ENCODE peak calls at places on chromosome 10, in five cellular contexts. One of them, this sample, is unnamed.

GRCh38 chr10:72069751-72070501 is 18.4 kb downstream of the SPOCK2 start:
- DNase-seq in adrenal gland: no peak
- DNase-seq in BJ: no peak
- DNase-seq in choroid plexus epithelial cell: no peak
- DNase-seq in right lobe of liver: no peak
- DNase-seq in this sample: no peak

GRCh38 chr10:44183667-44184632 is 200.9 kb downstream of the CXCL12 start:
- DNase-seq in adrenal gland: no peak
- DNase-seq in right lobe of liver: no peak
- DNase-seq in choroid plexus epithelial cell: peak; percentile 18
- DNase-seq in BJ: no peak
- DNase-seq in this sample: peak; percentile 28

GRCh38 chr10:7090529-7090928 is 320.3 kb downstream of the SFMBT2 start:
- DNase-seq in choroid plexus epithelial cell: no peak
- DNase-seq in BJ: no peak
- DNase-seq in right lobe of liver: no peak
- DNase-seq in adrenal gland: no peak
- DNase-seq in this sample: no peak

GRCh38 chr10:101144053-101144452 is 13.0 kb downstream of the TLX1 start:
- DNase-seq in BJ: no peak
- DNase-seq in right lobe of liver: no peak
- DNase-seq in choroid plexus epithelial cell: no peak
- DNase-seq in adrenal gland: no peak
- DNase-seq in this sample: no peak

GRCh38 chr10:32210306-32211045 is 136.5 kb downstream of the EPC1 start:
- DNase-seq in BJ: no peak
- DNase-seq in choroid plexus epithelial cell: peak; percentile 80
- DNase-seq in adrenal gland: peak; percentile 23
- DNase-seq in right lobe of liver: no peak
- DNase-seq in this sample: peak; percentile 33

GRCh38 chr10:72638586-72639440 is 12.9 kb upstream of the MICU1 start:
- DNase-seq in adrenal gland: no peak
- DNase-seq in choroid plexus epithelial cell: no peak
- DNase-seq in right lobe of liver: no peak
- DNase-seq in BJ: no peak
- DNase-seq in this sample: no peak

GRCh38 chr10:115982076-115982475 is 290.9 kb downstream of the GFRA1 start:
- DNase-seq in choroid plexus epithelial cell: no peak
- DNase-seq in adrenal gland: no peak
- DNase-seq in right lobe of liver: no peak
- DNase-seq in BJ: no peak
- DNase-seq in this sample: no peak

GRCh38 chr10:124142960-124143359 is 49.6 kb upstream of the CHST15 start:
- DNase-seq in choroid plexus epithelial cell: no peak
- DNase-seq in adrenal gland: no peak
- DNase-seq in right lobe of liver: no peak
- DNase-seq in BJ: no peak
- DNase-seq in this sample: no peak

GRCh38 chr10:118471863-118472262 is 123.6 kb downstream of the PRLHR start:
- DNase-seq in adrenal gland: no peak
- DNase-seq in BJ: no peak
- DNase-seq in right lobe of liver: no peak
- DNase-seq in choroid plexus epithelial cell: peak; percentile 4
- DNase-seq in this sample: no peak

GRCh38 chr10:126691456-126691855 is 21.0 kb upstream of the C10orf90 start:
- DNase-seq in adrenal gland: no peak
- DNase-seq in choroid plexus epithelial cell: no peak
- DNase-seq in right lobe of liver: no peak
- DNase-seq in BJ: no peak
- DNase-seq in this sample: no peak

GRCh38 chr10:17764142-17764541 is 12.1 kb downstream of the TMEM236 start:
- DNase-seq in choroid plexus epithelial cell: no peak
- DNase-seq in adrenal gland: no peak
- DNase-seq in right lobe of liver: no peak
- DNase-seq in BJ: no peak
- DNase-seq in this sample: no peak

GRCh38 chr10:3150366-3150765 is 22.2 kb downstream of the PITRM1 start:
- DNase-seq in adrenal gland: no peak
- DNase-seq in choroid plexus epithelial cell: no peak
- DNase-seq in BJ: no peak
- DNase-seq in right lobe of liver: no peak
- DNase-seq in this sample: no peak

GRCh38 chr10:3150961-3151360 is 21.6 kb downstream of the PITRM1 start:
- DNase-seq in BJ: no peak
- DNase-seq in right lobe of liver: no peak
- DNase-seq in choroid plexus epithelial cell: no peak
- DNase-seq in adrenal gland: no peak
- DNase-seq in this sample: no peak

GRCh38 chr10:3149918-3150317 is 22.7 kb downstream of the PITRM1 start:
- DNase-seq in choroid plexus epithelial cell: no peak
- DNase-seq in right lobe of liver: no peak
- DNase-seq in BJ: no peak
- DNase-seq in adrenal gland: no peak
- DNase-seq in this sample: no peak

GRCh38 chr10:3152566-3152935 is 20.0 kb downstream of the PITRM1 start:
- DNase-seq in choroid plexus epithelial cell: no peak
- DNase-seq in right lobe of liver: no peak
- DNase-seq in BJ: no peak
- DNase-seq in adrenal gland: no peak
- DNase-seq in this sample: no peak

DNA sequence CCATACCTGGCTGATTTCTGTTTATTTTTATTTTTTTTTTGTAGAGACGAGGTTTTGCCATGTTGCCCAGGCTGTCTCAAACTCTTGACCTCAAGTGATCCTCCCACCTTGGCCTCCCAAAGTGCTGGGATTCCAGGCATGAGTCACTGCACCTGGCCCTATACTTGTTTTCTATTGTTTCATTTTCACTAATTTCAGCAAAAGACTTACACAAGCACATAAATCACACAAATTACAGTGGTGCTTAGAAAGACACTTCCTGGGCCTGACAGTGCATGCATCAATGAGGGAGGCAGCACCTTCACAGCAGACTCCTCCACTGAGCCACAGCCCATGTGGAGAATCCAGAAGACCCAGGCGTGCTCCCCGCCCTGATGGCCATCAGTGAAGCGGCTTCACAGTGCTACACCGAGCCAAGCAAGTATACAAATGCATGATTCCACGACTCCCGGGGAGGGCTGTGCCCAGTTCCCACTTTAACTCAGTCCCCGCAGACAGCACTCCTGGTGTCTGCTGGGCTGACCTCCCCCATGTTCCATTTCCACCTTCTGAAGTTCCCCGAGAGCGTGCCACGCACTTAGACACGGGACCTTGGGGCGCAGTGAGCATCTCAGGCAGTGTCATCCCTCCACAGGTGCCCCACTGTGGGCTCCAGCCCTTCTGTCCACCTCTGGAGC is 20.6 kb downstream of the PITRM1 start:
- DNase-seq in adrenal gland: no peak
- DNase-seq in BJ: no peak
- DNase-seq in right lobe of liver: no peak
- DNase-seq in choroid plexus epithelial cell: no peak
- DNase-seq in this sample: no peak
- H3K4me3 ChIP-seq in adrenal gland: no peak overlapping the region
- H3K4me3 ChIP-seq in BJ: no peak overlapping the region
- H3K4me3 ChIP-seq in right lobe of liver: no peak overlapping the region
- H3K4me3 ChIP-seq in choroid plexus epithelial cell: no peak overlapping the region
- H3K4me3 ChIP-seq in this sample: no peak overlapping the region

DNA sequence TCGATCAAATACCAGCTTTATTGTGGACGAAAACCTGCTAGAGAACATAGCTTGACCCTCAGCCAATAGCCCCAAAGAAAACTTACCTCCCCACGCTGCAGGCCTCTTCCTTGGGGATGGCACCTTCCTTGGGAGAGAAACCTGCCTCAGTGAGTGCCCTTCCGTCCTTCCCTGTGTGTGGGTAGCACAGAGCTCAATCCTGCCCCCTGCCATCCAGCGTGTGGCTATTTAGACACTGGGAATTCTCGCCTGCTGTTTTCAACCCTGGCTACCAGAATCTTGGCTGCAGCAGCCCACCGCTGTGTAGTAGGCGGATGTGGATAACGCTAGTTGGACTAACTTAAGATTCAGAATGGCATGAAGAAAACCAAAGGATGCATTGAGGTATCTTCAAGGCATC is 238.2 kb downstream of the TEX36 start:
- DNase-seq in adrenal gland: no peak
- DNase-seq in BJ: no peak
- DNase-seq in choroid plexus epithelial cell: no peak
- DNase-seq in right lobe of liver: no peak
- DNase-seq in this sample: no peak
- TF ChIP-seq CTCF in adrenal gland: no peak
- TF ChIP-seq CTCF in BJ: no peak
- TF ChIP-seq CTCF in choroid plexus epithelial cell: no peak
- TF ChIP-seq CTCF in right lobe of liver: no peak
- TF ChIP-seq CTCF in this sample: no peak

DNA sequence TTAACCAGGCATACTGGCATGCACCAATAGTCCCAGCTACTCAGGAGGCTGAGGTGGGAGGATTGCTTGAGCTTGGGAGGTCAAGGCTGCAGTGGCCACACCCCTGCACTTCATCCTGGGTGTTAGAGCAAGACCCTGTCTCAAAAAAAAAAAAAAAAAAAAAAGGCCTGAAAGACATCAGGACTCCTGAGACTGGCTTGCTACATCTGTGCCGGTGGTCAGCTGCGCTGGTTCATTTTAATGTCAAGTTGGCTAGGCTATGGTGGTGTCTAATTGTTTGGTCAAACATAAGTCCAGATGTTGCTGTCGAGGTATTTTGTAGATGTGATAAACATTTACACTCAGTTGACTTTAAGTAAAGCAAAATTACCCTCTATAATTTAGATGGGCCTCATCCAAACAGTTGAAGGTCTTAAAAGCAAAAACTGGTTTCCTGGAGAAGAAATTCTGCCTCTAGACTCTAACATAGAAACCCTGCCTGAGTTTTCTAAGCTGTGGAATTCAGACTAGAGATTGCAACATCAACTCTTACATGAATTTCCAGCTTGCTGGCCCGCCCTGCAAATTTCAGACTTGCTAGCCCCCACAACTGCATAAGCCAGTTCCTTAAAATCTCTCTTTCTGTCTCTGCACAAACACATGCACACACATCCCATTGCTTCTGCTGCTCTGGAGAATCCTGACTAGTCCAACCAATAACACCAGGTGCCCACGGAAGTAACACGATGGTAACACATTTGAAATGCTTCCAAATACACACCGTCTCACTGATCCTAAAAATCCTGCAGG is 18.2 kb downstream of the MYOF start:
- DNase-seq in BJ: no peak
- DNase-seq in right lobe of liver: no peak
- DNase-seq in adrenal gland: no peak
- DNase-seq in choroid plexus epithelial cell: peak; percentile 91
- DNase-seq in this sample: no peak
- H3K4me3 ChIP-seq in BJ: no peak overlapping the region
- H3K4me3 ChIP-seq in right lobe of liver: no peak overlapping the region
- H3K4me3 ChIP-seq in adrenal gland: no peak overlapping the region
- H3K4me3 ChIP-seq in choroid plexus epithelial cell: no peak overlapping the region
- H3K4me3 ChIP-seq in this sample: no peak overlapping the region

GRCh38 chr10:121597504-121598241 is 571 bp downstream of the FGFR2 start:
- DNase-seq in BJ: no peak
- DNase-seq in choroid plexus epithelial cell: no peak
- DNase-seq in adrenal gland: peak; percentile 35
- DNase-seq in right lobe of liver: peak; percentile 25
- DNase-seq in this sample: no peak
- TF ChIP-seq CTCF in BJ: no peak
- TF ChIP-seq CTCF in choroid plexus epithelial cell: no peak
- TF ChIP-seq CTCF in adrenal gland: no peak
- TF ChIP-seq CTCF in right lobe of liver: no peak
- TF ChIP-seq CTCF in this sample: no peak

DNA sequence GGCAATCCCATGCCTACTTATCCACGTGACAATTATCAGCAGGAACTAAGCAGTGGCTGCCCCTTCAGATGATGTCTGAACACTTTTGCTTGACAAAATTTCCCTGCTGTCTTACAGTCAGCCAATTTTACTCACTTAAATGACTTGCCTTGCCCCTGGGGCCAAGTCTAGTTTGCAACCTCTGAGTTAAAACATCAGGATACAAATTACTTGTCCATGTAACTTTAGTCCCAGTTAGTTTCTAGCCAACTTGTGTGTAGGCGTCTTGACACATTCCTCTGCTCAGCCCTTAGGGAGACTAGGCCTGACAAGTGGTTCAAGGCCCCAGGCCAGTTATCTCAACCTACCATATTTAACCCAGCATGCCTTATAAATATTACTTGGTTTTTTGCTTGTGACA is 11.6 kb upstream of the TYSND1 start:
- DNase-seq in BJ: no peak
- DNase-seq in right lobe of liver: no peak
- DNase-seq in choroid plexus epithelial cell: no peak
- DNase-seq in adrenal gland: no peak
- DNase-seq in this sample: no peak
- H3K4me3 ChIP-seq in BJ: no peak overlapping the region
- H3K4me3 ChIP-seq in right lobe of liver: no peak overlapping the region
- H3K4me3 ChIP-seq in choroid plexus epithelial cell: no peak overlapping the region
- H3K4me3 ChIP-seq in adrenal gland: no peak overlapping the region
- H3K4me3 ChIP-seq in this sample: no peak overlapping the region